ENCODE peak calls at places on chromosomes 12 and 14, in five cellular contexts. T is retinal pigment epithelial cell, S is pancreas, A is foreskin fibroblast, L is bronchial epithelial cell. D is an unnamed sample.

GRCh38 chr14:41609704-41610183 is 3.1 kb downstream of the LRFN5 start:
- DNase-seq in T (no peak), L (no peak), S (peak; percentile 24), A (no peak), D (no peak)

GRCh38 chr14:105398726-105399440 is 545 bp downstream of the TEX22 start:
- DNase-seq in A (peak; percentile 15), L (no peak), T (no peak), S (peak; percentile 36), D (no peak)

GRCh38 chr12:120702629-120703028 is 7.6 kb upstream of the UNC119B start:
- DNase-seq in T (no peak), L (no peak), A (no peak), S (no peak), D (no peak)

GRCh38 chr12:69987453-69988102 is 162.6 kb downstream of the MYRFL start:
- DNase-seq in L (peak; percentile 99), T (peak; percentile 90), A (peak; percentile 84), S (no peak), D (peak; percentile 77)

GRCh38 chr12:64459388-64460024 is 7.6 kb downstream of the TBK1 start:
- DNase-seq in S (no peak), L (no peak), T (no peak), A (no peak), D (no peak)

GRCh38 chr14:61585598-61586538 is 109.4 kb upstream of the HIF1A start:
- DNase-seq in T (no peak), A (peak; percentile 75), S (peak; percentile 87), L (peak; percentile 77), D (no peak)

GRCh38 chr12:128133321-128134050 is 133.5 kb upstream of the TMEM132C start:
- DNase-seq in T (no peak), L (no peak), A (no peak), S (no peak), D (no peak)

GRCh38 chr14:36068777-36069534 is 107.6 kb downstream of the PTCSC3 start:
- DNase-seq in T (peak; percentile 86), L (peak; percentile 85), A (no peak), S (no peak), D (no peak)

GRCh38 chr14:77031680-77032482 is 3.4 kb upstream of the IRF2BPL start:
- DNase-seq in T (no peak), L (peak; percentile 57), S (no peak), A (peak; percentile 85), D (no peak)

GRCh38 chr12:104703372-104703771 is 246.6 kb downstream of the CHST11 start:
- DNase-seq in A (no peak), T (no peak), S (no peak), L (no peak), D (no peak)

GRCh38 chr12:54497883-54498282 is 331 bp downstream of the NCKAP1L start:
- DNase-seq in S (no peak), L (no peak), T (no peak), A (no peak), D (no peak)

GRCh38 chr12:119696943-119697342 is 29.0 kb downstream of the PRKAB1 start:
- DNase-seq in L (no peak), S (no peak), A (no peak), T (no peak), D (no peak)

GRCh38 chr12:119693006-119693405 is 25.1 kb downstream of the PRKAB1 start:
- DNase-seq in S (peak; percentile 58), L (peak; percentile 24), T (peak; percentile 81), A (peak; percentile 97), D (peak; percentile 95)

GRCh38 chr12:119693511-119693910 is 25.6 kb downstream of the PRKAB1 start:
- DNase-seq in L (no peak), S (no peak), T (no peak), A (no peak), D (no peak)

GRCh38 chr12:119694111-119694510 is 26.2 kb downstream of the PRKAB1 start:
- DNase-seq in T (no peak), S (no peak), L (no peak), A (no peak), D (no peak)

GRCh38 chr12:119695034-119695433 is 27.1 kb downstream of the PRKAB1 start:
- DNase-seq in L (no peak), T (no peak), A (no peak), S (no peak), D (no peak)
- TF ChIP-seq CTCF in L (peak; percentile 81), T (peak; percentile 77), A (peak; percentile 66), S (no peak), D (peak; percentile 58)

GRCh38 chr14:65961004-65961403 is 525.2 kb upstream of the CCDC196 start:
- DNase-seq in L (peak; percentile 49), T (no peak), A (peak; percentile 1), S (peak; percentile 54), D (no peak)
- TF ChIP-seq CTCF in L (peak; percentile 75), T (peak; percentile 71), A (peak; percentile 66), S (no peak), D (peak; percentile 55)

GRCh38 chr14:70856851-70857498 is 47.7 kb upstream of the MAP3K9 start:
- DNase-seq in T (no peak), A (peak; percentile 87), S (no peak), L (peak; percentile 95), D (no peak)

GRCh38 chr14:70855486-70855885 is 46.2 kb upstream of the MAP3K9 start:
- DNase-seq in S (no peak), A (no peak), L (no peak), T (no peak), D (no peak)

GRCh38 chr14:70857499-70857895 is 48.2 kb upstream of the MAP3K9 start:
- DNase-seq in T (no peak), L (peak; percentile 27), A (no peak), S (no peak), D (no peak)

DNA sequence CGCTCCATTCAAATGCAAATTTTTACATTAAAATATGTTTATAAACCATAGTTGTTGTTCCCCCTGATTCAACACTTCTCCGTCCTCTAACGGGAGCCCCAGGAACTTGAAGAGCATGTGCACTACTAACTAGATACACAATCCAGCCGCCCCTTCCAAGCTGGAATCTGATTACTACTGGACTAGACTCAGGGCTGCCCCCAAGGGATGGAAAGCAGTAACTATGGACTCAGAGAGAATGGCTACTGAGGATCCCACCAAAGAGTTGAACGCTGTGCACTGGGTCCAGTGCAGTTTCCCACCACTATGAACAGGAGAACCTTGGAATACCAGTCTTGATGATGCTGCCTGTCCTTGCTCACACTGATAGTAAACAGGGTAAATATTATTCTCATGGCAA is 48.6 kb upstream of the PCNX1 start:
- DNase-seq in L (no peak), T (no peak), S (no peak), A (no peak), D (no peak)
- TF ChIP-seq CTCF in L (no peak), T (no peak), S (no peak), A (no peak), D (no peak)

GRCh38 chr12:2773199-2773875 is 21.4 kb upstream of the FKBP4 start:
- DNase-seq in L (no peak), T (no peak), A (no peak), S (no peak), D (no peak)
- TF ChIP-seq CTCF in L (no peak), T (no peak), A (no peak), S (no peak), D (no peak)

D was measured in AG09319.